ENCODE peak calls at places on chromosomes 2 and 18, in ten cellular contexts. T, B, Z, W, U, D, G, R, F and O are unnamed samples.

GRCh38 chr2:239959059-239959971 is 65.8 kb downstream of the NDUFA10 start:
- DNase-seq in T (no peak), B (no peak), Z (no peak), W (no peak), U (no peak), D (no peak), G (peak), R (no peak), F (no peak), O (no peak)

GRCh38 chr18:24992491-24992890 is 359.5 kb downstream of the ZNF521 start:
- DNase-seq in T (no peak), B (peak), Z (no peak), W (no peak), U (no peak), D (no peak), G (peak), R (no peak), F (peak), O (no peak)

GRCh38 chr2:15730545-15731212 is 139.0 kb downstream of the DDX1 start:
- DNase-seq in T (no peak), B (peak), Z (peak), W (peak), U (peak), D (peak), G (peak), R (peak), F (peak), O (peak)

GRCh38 chr2:118729760-118730159 is 117.7 kb downstream of the EN1 start:
- DNase-seq in T (no peak), B (no peak), Z (no peak), W (no peak), U (no peak), D (no peak), G (no peak), R (no peak), F (peak), O (no peak)

GRCh38 chr18:3610818-3611217 is 160.8 kb downstream of the TGIF1 start:
- DNase-seq in T (no peak), B (no peak), Z (no peak), W (no peak), U (no peak), D (no peak), G (no peak), R (no peak), F (no peak), O (no peak)

GRCh38 chr2:223725494-223725893 is 111.9 kb downstream of the AP1S3 start:
- DNase-seq in T (peak), B (peak), Z (peak), W (peak), U (peak), D (peak), G (peak), R (peak), F (peak), O (peak)

GRCh38 chr2:159211447-159212396 is 74.8 kb downstream of the WDSUB1 start:
- DNase-seq in T (peak), B (no peak), Z (no peak), W (no peak), U (no peak), D (no peak), G (peak), R (peak), F (no peak), O (no peak)

GRCh38 chr2:69770193-69770702 is 28.3 kb downstream of the ANXA4 start:
- DNase-seq in T (no peak), B (peak), Z (peak), W (peak), U (peak), D (peak), G (peak), R (peak), F (peak), O (peak)

GRCh38 chr2:54787270-54787669 is 63.8 kb downstream of the EML6 start:
- DNase-seq in T (no peak), B (no peak), Z (no peak), W (no peak), U (no peak), D (no peak), G (no peak), R (no peak), F (no peak), O (no peak)

GRCh38 chr2:151634726-151635467 is 99.4 kb downstream of the NEB start:
- DNase-seq in T (no peak), B (no peak), Z (no peak), W (no peak), U (no peak), D (peak), G (peak), R (no peak), F (peak), O (no peak)

GRCh38 chr18:75783816-75784215 is 356.3 kb upstream of the SMIM21 start:
- DNase-seq in T (no peak), B (no peak), Z (no peak), W (no peak), U (no peak), D (no peak), G (no peak), R (no peak), F (no peak), O (no peak)

GRCh38 chr18:2587788-2588187 is 16.4 kb downstream of the NDC80 start:
- DNase-seq in T (no peak), B (no peak), Z (no peak), W (no peak), U (no peak), D (no peak), G (no peak), R (no peak), F (no peak), O (no peak)

GRCh38 chr2:231130657-231131056 is 5.8 kb upstream of the HTR2B start:
- DNase-seq in T (no peak), B (peak), Z (no peak), W (no peak), U (no peak), D (no peak), G (no peak), R (no peak), F (no peak), O (no peak)

GRCh38 chr2:19865151-19865550 is 36.6 kb downstream of the TTC32 start:
- DNase-seq in T (no peak), B (no peak), Z (no peak), W (no peak), U (peak), D (no peak), G (no peak), R (no peak), F (no peak), O (no peak)

GRCh38 chr2:19866741-19867140 is 35.0 kb downstream of the TTC32 start:
- DNase-seq in T (no peak), B (no peak), Z (no peak), W (no peak), U (no peak), D (no peak), G (no peak), R (no peak), F (no peak), O (no peak)

GRCh38 chr2:19868705-19869550 is 32.9 kb downstream of the TTC32 start:
- DNase-seq in T (peak), B (no peak), Z (no peak), W (no peak), U (peak), D (peak), G (peak), R (peak), F (no peak), O (no peak)

GRCh38 chr2:19870792-19871191 is 31.0 kb downstream of the TTC32 start:
- DNase-seq in T (no peak), B (no peak), Z (no peak), W (no peak), U (no peak), D (no peak), G (no peak), R (no peak), F (no peak), O (no peak)

DNA sequence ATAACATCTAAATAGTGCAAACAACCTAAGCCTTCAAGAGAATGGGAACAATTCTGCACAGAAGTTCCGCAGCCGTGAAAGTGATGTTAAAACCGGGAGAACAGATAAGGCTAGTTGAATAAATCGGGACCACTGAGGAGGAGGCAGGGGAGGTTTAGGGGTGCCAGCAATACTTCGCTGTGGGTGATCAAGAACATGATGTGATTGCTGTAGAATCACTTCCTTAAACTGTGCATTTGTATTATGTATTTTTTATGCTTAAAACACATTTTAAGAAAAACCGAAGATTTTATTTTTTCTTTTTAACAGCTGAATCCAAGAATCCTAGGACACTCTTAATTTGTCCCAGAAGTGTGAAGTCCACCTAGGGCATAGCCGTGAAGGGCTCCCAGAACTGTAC is 33.6 kb downstream of the TTC32 start:
- DNase-seq in T (no peak), B (no peak), Z (no peak), W (no peak), U (no peak), D (no peak), G (no peak), R (no peak), F (no peak), O (no peak)
- H3K4me2 ChIP-seq in T (peak), B (peak), Z (no peak), W (no peak), U (no peak), D (peak), G (peak), R (peak), F (no peak), O (peak)

DNA sequence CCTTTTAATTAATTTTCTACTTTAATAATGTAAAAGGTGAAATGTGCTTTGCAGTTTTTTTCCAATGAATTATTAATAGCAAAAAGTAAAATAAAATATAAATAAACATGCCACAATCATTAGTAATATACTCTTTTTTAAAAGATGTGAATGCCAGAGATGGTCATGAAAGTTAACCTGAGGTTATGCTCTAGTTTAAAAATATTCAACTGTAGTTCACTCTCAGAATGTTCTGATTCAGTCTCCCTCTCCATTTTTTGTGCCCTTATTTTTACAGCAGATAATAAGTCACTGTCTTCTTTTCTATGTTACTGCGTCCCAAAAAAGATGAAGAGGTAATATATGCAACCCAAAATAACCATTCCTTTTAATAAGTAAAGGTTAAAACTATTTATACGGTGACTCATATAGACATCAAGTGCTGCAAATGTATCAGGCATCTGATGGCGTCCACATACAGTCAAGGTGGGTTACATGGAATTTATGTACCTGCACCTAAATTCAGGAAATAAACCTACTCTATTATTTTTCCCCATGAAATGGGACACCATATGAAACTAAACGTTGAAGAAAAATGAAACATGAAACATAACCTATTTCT is 153.6 kb upstream of the ZNF804A start:
- DNase-seq in T (no peak), B (no peak), Z (no peak), W (no peak), U (no peak), D (no peak), G (no peak), R (no peak), F (no peak), O (no peak)
- H3K4me2 ChIP-seq in T (no peak), B (no peak), Z (no peak), W (no peak), U (no peak), D (no peak), G (no peak), R (no peak), F (no peak), O (no peak)

GRCh38 chr2:205733648-205734047 is 51.3 kb downstream of the NRP2 start:
- DNase-seq in T (peak), B (no peak), Z (no peak), W (no peak), U (no peak), D (no peak), G (no peak), R (no peak), F (no peak), O (no peak)

GRCh38 chr2:205734436-205734835 is 52.1 kb downstream of the NRP2 start:
- DNase-seq in T (peak), B (peak), Z (peak), W (peak), U (peak), D (no peak), G (peak), R (peak), F (peak), O (peak)

GRCh38 chr2:205732314-205732713 is 50.0 kb downstream of the NRP2 start:
- DNase-seq in T (no peak), B (no peak), Z (no peak), W (no peak), U (no peak), D (no peak), G (no peak), R (no peak), F (no peak), O (no peak)

GRCh38 chr2:205731521-205731965 is 49.2 kb downstream of the NRP2 start:
- DNase-seq in T (no peak), B (no peak), Z (no peak), W (peak), U (no peak), D (peak), G (peak), R (peak), F (no peak), O (no peak)

DNA sequence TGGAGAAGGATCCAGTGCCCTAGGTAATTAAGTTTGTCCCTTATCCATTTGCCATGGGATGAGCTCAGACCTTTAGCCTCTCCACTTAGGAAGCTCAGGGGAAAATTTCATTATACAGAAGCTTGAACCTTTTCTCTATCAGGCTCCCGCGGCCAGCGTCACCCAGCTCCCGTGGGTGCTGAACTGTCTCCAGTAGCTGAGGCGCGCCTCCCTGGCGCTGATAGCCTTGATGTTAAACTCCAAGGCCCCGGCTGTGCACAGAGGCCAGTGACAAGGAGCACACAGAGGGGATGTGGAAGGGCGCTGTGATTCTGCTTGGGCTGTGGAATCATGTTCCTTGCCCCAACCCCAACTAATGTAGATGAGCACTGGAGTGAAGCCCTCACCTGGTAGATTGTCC is 50.8 kb downstream of the NRP2 start:
- DNase-seq in T (no peak), B (no peak), Z (no peak), W (no peak), U (no peak), D (no peak), G (no peak), R (no peak), F (no peak), O (no peak)
- H3K4me2 ChIP-seq in T (peak), B (no peak), Z (no peak), W (no peak), U (no peak), D (no peak), G (no peak), R (peak), F (no peak), O (no peak)

DNA sequence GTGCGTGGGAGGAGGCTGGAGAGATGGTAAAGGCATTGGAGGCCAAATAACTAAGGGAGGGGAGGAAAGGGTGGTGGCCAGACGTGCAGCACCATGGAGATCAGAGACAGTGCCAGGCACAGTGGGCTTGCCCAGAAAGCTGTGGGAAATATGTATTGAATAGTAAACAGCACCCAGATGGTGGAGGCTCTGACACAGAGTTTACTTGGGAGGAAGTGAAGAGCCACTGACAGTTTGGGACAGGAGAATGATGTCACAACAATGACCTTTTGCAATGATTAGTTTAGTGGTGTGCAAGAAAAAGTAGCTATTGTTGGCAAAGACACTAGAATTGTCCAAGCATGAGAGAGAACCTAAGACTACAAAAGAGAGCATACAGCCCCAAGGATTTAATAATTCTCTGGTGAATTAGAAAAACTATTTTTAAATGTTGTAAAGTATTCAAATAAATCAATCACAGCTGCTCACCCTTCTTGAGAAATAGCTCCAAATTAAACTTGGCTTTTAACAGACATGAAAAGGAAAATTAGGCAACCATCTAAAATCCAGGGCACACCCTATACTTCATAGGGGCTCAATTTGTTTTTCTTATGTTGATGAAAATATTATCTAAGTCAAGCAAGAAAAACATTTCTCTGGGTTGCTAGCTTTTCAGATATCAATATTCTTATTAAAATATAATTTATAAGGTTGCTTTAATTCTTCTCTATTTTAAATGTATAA is 458.7 kb upstream of the HNRNPA3 start:
- DNase-seq in T (no peak), B (no peak), Z (no peak), W (no peak), U (no peak), D (no peak), G (no peak), R (no peak), F (no peak), O (no peak)
- H3K4me2 ChIP-seq in T (no peak), B (no peak), Z (no peak), W (no peak), U (no peak), D (no peak), G (no peak), R (no peak), F (no peak), O (no peak)

GRCh38 chr2:227462972-227463931 is 8.7 kb upstream of the AGFG1 start:
- DNase-seq in T (peak), B (no peak), Z (no peak), W (no peak), U (no peak), D (no peak), G (no peak), R (no peak), F (no peak), O (no peak)
- H3K4me2 ChIP-seq in T (peak), B (no peak), Z (peak), W (no peak), U (no peak), D (no peak), G (no peak), R (no peak), F (no peak), O (no peak)

GRCh38 chr2:191846787-191847620 is at the start of gene CAVIN2:
- DNase-seq in T (peak), B (peak), Z (no peak), W (peak), U (peak), D (no peak), G (peak), R (peak), F (peak), O (peak)

GRCh38 chr2:191847764-191848163 is 876 bp upstream of the CAVIN2 start:
- DNase-seq in T (no peak), B (no peak), Z (no peak), W (no peak), U (no peak), D (no peak), G (no peak), R (no peak), F (no peak), O (peak)

GRCh38 chr2:191845876-191846786 is 757 bp downstream of the CAVIN2 start:
- DNase-seq in T (no peak), B (no peak), Z (no peak), W (peak), U (peak), D (no peak), G (no peak), R (no peak), F (peak), O (no peak)

GRCh38 chr2:191844706-191845105 is 2.2 kb downstream of the CAVIN2 start:
- DNase-seq in T (no peak), B (no peak), Z (no peak), W (no peak), U (no peak), D (no peak), G (no peak), R (no peak), F (peak), O (no peak)

GRCh38 chr2:191845248-191845715 is 1.6 kb downstream of the CAVIN2 start:
- DNase-seq in T (peak), B (no peak), Z (no peak), W (peak), U (peak), D (no peak), G (no peak), R (no peak), F (peak), O (peak)
- H3K4me2 ChIP-seq in T (peak), B (no peak), Z (no peak), W (peak), U (peak), D (no peak), G (peak), R (peak), F (peak), O (peak)

GRCh38 chr2:217740178-217740577 is 262.6 kb downstream of the TNS1 start:
- DNase-seq in T (no peak), B (no peak), Z (no peak), W (no peak), U (no peak), D (no peak), G (peak), R (no peak), F (no peak), O (no peak)

GRCh38 chr2:217741381-217741955 is 261.3 kb downstream of the TNS1 start:
- DNase-seq in T (no peak), B (no peak), Z (no peak), W (no peak), U (no peak), D (no peak), G (no peak), R (no peak), F (no peak), O (no peak)

GRCh38 chr2:217742276-217742675 is 260.5 kb downstream of the TNS1 start:
- DNase-seq in T (no peak), B (peak), Z (no peak), W (no peak), U (no peak), D (no peak), G (no peak), R (no peak), F (no peak), O (no peak)

GRCh38 chr2:217742837-217743236 is 260.0 kb downstream of the TNS1 start:
- DNase-seq in T (no peak), B (no peak), Z (no peak), W (no peak), U (no peak), D (no peak), G (no peak), R (no peak), F (no peak), O (no peak)

GRCh38 chr2:217740796-217741195 is 262.0 kb downstream of the TNS1 start:
- DNase-seq in T (no peak), B (no peak), Z (no peak), W (no peak), U (no peak), D (no peak), G (no peak), R (no peak), F (no peak), O (no peak)
- H3K4me2 ChIP-seq in T (no peak), B (no peak), Z (no peak), W (no peak), U (no peak), D (no peak), G (no peak), R (no peak), F (no peak), O (no peak)

DNA sequence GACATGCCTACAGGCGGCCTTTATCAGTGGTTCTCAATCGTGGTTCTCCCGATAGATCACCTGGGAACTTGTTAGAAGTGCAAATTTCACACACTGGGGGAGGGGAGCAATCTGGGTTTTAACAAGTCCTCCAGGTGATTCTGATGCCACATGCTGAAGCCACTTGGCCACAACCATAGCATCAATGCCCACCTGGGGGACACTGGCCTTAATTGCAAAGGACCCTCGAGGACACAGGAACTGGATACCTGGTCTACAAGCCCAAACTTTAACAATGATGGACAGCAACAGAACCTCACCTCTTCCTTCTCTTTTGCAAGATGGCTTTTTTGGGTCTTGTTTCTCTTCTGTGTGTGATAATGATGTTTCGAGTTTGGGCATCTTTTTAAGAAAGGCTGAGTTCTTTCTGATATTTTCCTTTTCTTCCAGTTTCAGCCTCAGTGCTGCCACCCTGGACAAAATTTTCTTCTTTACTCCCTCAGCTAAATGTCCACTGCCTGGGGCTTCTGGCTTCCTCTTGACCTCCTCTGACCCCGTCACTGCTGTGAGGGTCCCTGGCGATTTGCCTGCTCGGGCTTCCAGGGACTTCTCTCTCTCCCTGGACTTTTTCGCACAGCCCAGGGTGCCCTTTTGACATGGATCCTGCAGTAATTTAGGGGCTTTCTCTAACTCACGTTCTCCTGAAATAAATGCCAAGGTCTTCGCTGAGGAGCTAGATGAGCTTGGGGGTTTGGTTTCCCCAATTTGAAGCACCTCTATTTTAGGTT is 94.2 kb downstream of the ALPK2 start:
- DNase-seq in T (no peak), B (no peak), Z (no peak), W (no peak), U (no peak), D (no peak), G (no peak), R (no peak), F (no peak), O (no peak)
- H3K4me2 ChIP-seq in T (no peak), B (no peak), Z (no peak), W (no peak), U (no peak), D (no peak), G (no peak), R (no peak), F (no peak), O (no peak)